ENCODE peak calls at places on chromosome 11, in six cellular contexts. One of them, this sample, is unnamed.

GRCh38 chr11:111372538-111372937 is 6.5 kb downstream of the POU2AF1 start:
- DNase-seq in RPMI8226: peak
- DNase-seq in brain microvascular endothelial cell: no peak
- DNase-seq in A549: no peak
- DNase-seq in tibial nerve: no peak
- DNase-seq in AG08395: no peak
- DNase-seq in this sample: peak

GRCh38 chr11:114483929-114484328 is 44.7 kb downstream of the REXO2 start:
- DNase-seq in RPMI8226: no peak
- DNase-seq in brain microvascular endothelial cell: no peak
- DNase-seq in A549: no peak
- DNase-seq in tibial nerve: no peak
- DNase-seq in AG08395: no peak
- DNase-seq in this sample: no peak

GRCh38 chr11:12963789-12964536 is 45.2 kb upstream of the RASSF10 start:
- DNase-seq in RPMI8226: peak
- DNase-seq in brain microvascular endothelial cell: peak
- DNase-seq in A549: peak
- DNase-seq in tibial nerve: peak
- DNase-seq in AG08395: peak
- DNase-seq in this sample: peak

GRCh38 chr11:11428714-11429113 is 75.7 kb upstream of the CSNK2A3 start:
- DNase-seq in RPMI8226: no peak
- DNase-seq in brain microvascular endothelial cell: no peak
- DNase-seq in A549: no peak
- DNase-seq in tibial nerve: no peak
- DNase-seq in AG08395: no peak
- DNase-seq in this sample: no peak

GRCh38 chr11:46369458-46370152 is 11.9 kb upstream of the MDK start:
- DNase-seq in RPMI8226: peak
- DNase-seq in brain microvascular endothelial cell: peak
- DNase-seq in A549: peak
- DNase-seq in tibial nerve: peak
- DNase-seq in AG08395: peak
- DNase-seq in this sample: no peak

GRCh38 chr11:12137938-12138731 is 27.7 kb downstream of the MICAL2 start:
- DNase-seq in RPMI8226: no peak
- DNase-seq in brain microvascular endothelial cell: peak
- DNase-seq in A549: peak
- DNase-seq in tibial nerve: no peak
- DNase-seq in AG08395: peak
- DNase-seq in this sample: no peak

GRCh38 chr11:47394322-47395224 is 13.8 kb upstream of the SLC39A13 start:
- DNase-seq in RPMI8226: peak
- DNase-seq in brain microvascular endothelial cell: peak
- DNase-seq in A549: no peak
- DNase-seq in tibial nerve: no peak
- DNase-seq in AG08395: no peak
- DNase-seq in this sample: no peak

GRCh38 chr11:12087075-12087775 is 23.2 kb upstream of the MICAL2 start:
- DNase-seq in RPMI8226: peak
- DNase-seq in brain microvascular endothelial cell: peak
- DNase-seq in A549: peak
- DNase-seq in tibial nerve: no peak
- DNase-seq in AG08395: peak
- DNase-seq in this sample: no peak

GRCh38 chr11:26227311-26227710 is 104.6 kb upstream of the ANO3 start:
- DNase-seq in RPMI8226: peak
- DNase-seq in brain microvascular endothelial cell: peak
- DNase-seq in A549: peak
- DNase-seq in tibial nerve: no peak
- DNase-seq in AG08395: peak
- DNase-seq in this sample: peak

GRCh38 chr11:126436209-126436608 is 80.7 kb downstream of the ST3GAL4 start:
- DNase-seq in RPMI8226: no peak
- DNase-seq in brain microvascular endothelial cell: no peak
- DNase-seq in A549: no peak
- DNase-seq in tibial nerve: no peak
- DNase-seq in AG08395: no peak
- DNase-seq in this sample: no peak

GRCh38 chr11:73265853-73266643 is 6.1 kb upstream of the P2RY6 start:
- DNase-seq in RPMI8226: no peak
- DNase-seq in brain microvascular endothelial cell: no peak
- DNase-seq in A549: no peak
- DNase-seq in tibial nerve: no peak
- DNase-seq in AG08395: no peak
- DNase-seq in this sample: no peak

GRCh38 chr11:47552086-47552580 is 799 bp downstream of the CELF1 start:
- DNase-seq in RPMI8226: peak
- DNase-seq in brain microvascular endothelial cell: peak
- DNase-seq in A549: peak
- DNase-seq in tibial nerve: no peak
- DNase-seq in AG08395: peak
- DNase-seq in this sample: no peak

GRCh38 chr11:121870202-121871045 is 245.6 kb downstream of the BLID start:
- DNase-seq in RPMI8226: no peak
- DNase-seq in brain microvascular endothelial cell: no peak
- DNase-seq in A549: no peak
- DNase-seq in tibial nerve: peak
- DNase-seq in AG08395: peak
- DNase-seq in this sample: no peak

GRCh38 chr11:77762426-77762825 is 58.1 kb downstream of the RSF1 start:
- DNase-seq in RPMI8226: no peak
- DNase-seq in brain microvascular endothelial cell: no peak
- DNase-seq in A549: no peak
- DNase-seq in tibial nerve: no peak
- DNase-seq in AG08395: no peak
- DNase-seq in this sample: no peak

GRCh38 chr11:63802637-63803414 is 10.4 kb upstream of the SPINDOC start:
- DNase-seq in RPMI8226: no peak
- DNase-seq in brain microvascular endothelial cell: peak
- DNase-seq in A549: peak
- DNase-seq in tibial nerve: no peak
- DNase-seq in AG08395: peak
- DNase-seq in this sample: no peak

GRCh38 chr11:46234261-46234660 is 43.2 kb upstream of the CREB3L1 start:
- DNase-seq in RPMI8226: no peak
- DNase-seq in brain microvascular endothelial cell: no peak
- DNase-seq in A549: no peak
- DNase-seq in tibial nerve: no peak
- DNase-seq in AG08395: no peak
- DNase-seq in this sample: no peak

GRCh38 chr11:76680517-76681425 is 10.2 kb upstream of the LRRC32 start:
- DNase-seq in RPMI8226: peak
- DNase-seq in brain microvascular endothelial cell: peak
- DNase-seq in A549: peak
- DNase-seq in tibial nerve: peak
- DNase-seq in AG08395: peak
- DNase-seq in this sample: peak

GRCh38 chr11:121692236-121692635 is 239.5 kb upstream of the SORL1-AS1 start:
- DNase-seq in RPMI8226: no peak
- DNase-seq in brain microvascular endothelial cell: no peak
- DNase-seq in A549: no peak
- DNase-seq in tibial nerve: no peak
- DNase-seq in AG08395: no peak
- DNase-seq in this sample: no peak

GRCh38 chr11:24965780-24966179 is 468.9 kb downstream of the LUZP2 start:
- DNase-seq in RPMI8226: no peak
- DNase-seq in brain microvascular endothelial cell: no peak
- DNase-seq in A549: no peak
- DNase-seq in tibial nerve: no peak
- DNase-seq in AG08395: no peak
- DNase-seq in this sample: no peak

GRCh38 chr11:88188251-88189030 is 13.2 kb upstream of the RAB38 start:
- DNase-seq in RPMI8226: no peak
- DNase-seq in brain microvascular endothelial cell: no peak
- DNase-seq in A549: no peak
- DNase-seq in tibial nerve: no peak
- DNase-seq in AG08395: no peak
- DNase-seq in this sample: no peak

GRCh38 chr11:72606362-72607100 is 67.7 kb downstream of the PDE2A start:
- DNase-seq in RPMI8226: no peak
- DNase-seq in brain microvascular endothelial cell: no peak
- DNase-seq in A549: no peak
- DNase-seq in tibial nerve: no peak
- DNase-seq in AG08395: no peak
- DNase-seq in this sample: no peak

GRCh38 chr11:122342089-122342749 is 226.2 kb upstream of the BLID start:
- DNase-seq in RPMI8226: peak
- DNase-seq in brain microvascular endothelial cell: no peak
- DNase-seq in A549: peak
- DNase-seq in tibial nerve: no peak
- DNase-seq in AG08395: no peak
- DNase-seq in this sample: no peak

GRCh38 chr11:19508166-19508565 is 204.5 kb upstream of the NAV2 start:
- DNase-seq in RPMI8226: no peak
- DNase-seq in brain microvascular endothelial cell: no peak
- DNase-seq in A549: peak
- DNase-seq in tibial nerve: peak
- DNase-seq in AG08395: peak
- DNase-seq in this sample: no peak

GRCh38 chr11:79366218-79366617 is 74.6 kb downstream of the TENM4 start:
- DNase-seq in RPMI8226: no peak
- DNase-seq in brain microvascular endothelial cell: no peak
- DNase-seq in A549: no peak
- DNase-seq in tibial nerve: no peak
- DNase-seq in AG08395: no peak
- DNase-seq in this sample: no peak

GRCh38 chr11:11148598-11148997 is 204.5 kb downstream of the CSNK2A3 start:
- DNase-seq in RPMI8226: no peak
- DNase-seq in brain microvascular endothelial cell: no peak
- DNase-seq in A549: no peak
- DNase-seq in tibial nerve: no peak
- DNase-seq in AG08395: no peak
- DNase-seq in this sample: no peak

GRCh38 chr11:117824571-117825537 is at the start of gene FXYD2:
- DNase-seq in RPMI8226: no peak
- DNase-seq in brain microvascular endothelial cell: no peak
- DNase-seq in A549: no peak
- DNase-seq in tibial nerve: peak
- DNase-seq in AG08395: no peak
- DNase-seq in this sample: no peak

GRCh38 chr11:38553033-38553432 is 1955.0 kb upstream of the RAG2 start:
- DNase-seq in RPMI8226: no peak
- DNase-seq in brain microvascular endothelial cell: no peak
- DNase-seq in A549: no peak
- DNase-seq in tibial nerve: no peak
- DNase-seq in AG08395: no peak
- DNase-seq in this sample: no peak

This sample was measured in globus pallidus.